ENCODE peak calls at places on chromosomes 1 and 21, in ten cellular contexts. L is mammary epithelial cell, I is uterus, J is fibroblast of villous mesenchyme, Z is endodermal cell, O is mesothelial cell of epicardium, B is cardiac muscle cell, G is body of pancreas, M is lower leg skin, H is upper lobe of right lung. A is an unnamed sample.

GRCh38 chr1:56728964-56729363 is 83.8 kb downstream of the PRKAA2 start:
- DNase-seq in L (no peak), I (no peak), J (no peak), Z (no peak), O (no peak), B (no peak), G (no peak), M (no peak), H (no peak), A (no peak)

GRCh38 chr1:56803561-56804156 is 15.5 kb downstream of the FYB2 start:
- DNase-seq in L (peak), I (no peak), J (no peak), Z (peak), O (no peak), B (peak), G (peak), M (no peak), H (no peak), A (peak)

GRCh38 chr1:231695439-231696255 is 69.1 kb downstream of the DISC1 start:
- DNase-seq in L (no peak), I (no peak), J (peak), Z (no peak), O (no peak), B (peak), G (no peak), M (no peak), H (no peak), A (peak)

GRCh38 chr1:25871704-25872494 is 3.6 kb downstream of the PAQR7 start:
- DNase-seq in L (no peak), I (no peak), J (no peak), Z (no peak), O (no peak), B (no peak), G (peak), M (no peak), H (peak), A (no peak)

GRCh38 chr1:27525296-27526271 is 35.6 kb upstream of the WASF2 start:
- DNase-seq in L (peak), I (peak), J (peak), Z (peak), O (no peak), B (peak), G (no peak), M (peak), H (peak), A (peak)

GRCh38 chr1:72000809-72001208 is 281.5 kb downstream of the NEGR1 start:
- DNase-seq in L (peak), I (no peak), J (peak), Z (peak), O (no peak), B (no peak), G (no peak), M (no peak), H (no peak), A (no peak)

GRCh38 chr1:211650922-211651303 is 24.5 kb downstream of the NEK2 start:
- DNase-seq in L (no peak), I (no peak), J (no peak), Z (no peak), O (no peak), B (no peak), G (no peak), M (no peak), H (peak), A (no peak)

GRCh38 chr1:212946872-212947271 is 3.5 kb upstream of the VASH2 start:
- DNase-seq in L (no peak), I (no peak), J (no peak), Z (no peak), O (no peak), B (no peak), G (no peak), M (no peak), H (no peak), A (no peak)

GRCh38 chr1:162074548-162074947 is 5.1 kb downstream of the NOS1AP start:
- DNase-seq in L (peak), I (no peak), J (no peak), Z (no peak), O (no peak), B (no peak), G (no peak), M (no peak), H (no peak), A (no peak)

GRCh38 chr1:111361761-111362160 is 65.8 kb downstream of the OVGP1 start:
- DNase-seq in L (no peak), I (no peak), J (no peak), Z (no peak), O (no peak), B (no peak), G (no peak), M (no peak), H (no peak), A (peak)

GRCh38 chr1:95308276-95308675 is 74.3 kb downstream of the RWDD3 start:
- DNase-seq in L (no peak), I (no peak), J (no peak), Z (no peak), O (no peak), B (no peak), G (no peak), M (no peak), H (no peak), A (no peak)

GRCh38 chr1:3463013-3463385 is 8.5 kb downstream of the ARHGEF16 start:
- DNase-seq in L (no peak), I (no peak), J (no peak), Z (no peak), O (no peak), B (no peak), G (no peak), M (no peak), H (peak), A (no peak)

GRCh38 chr1:246142320-246142893 is 364.7 kb downstream of the SMYD3 start:
- DNase-seq in L (peak), I (no peak), J (peak), Z (no peak), O (no peak), B (no peak), G (no peak), M (no peak), H (no peak), A (peak)

GRCh38 chr21:16588433-16588860 is 858.7 kb downstream of the USP25 start:
- DNase-seq in L (peak), I (peak), J (peak), Z (peak), O (peak), B (peak), G (peak), M (peak), H (peak), A (peak)

GRCh38 chr1:2437617-2438016 is 25.3 kb upstream of the PEX10 start:
- DNase-seq in L (no peak), I (no peak), J (no peak), Z (no peak), O (no peak), B (no peak), G (no peak), M (no peak), H (no peak), A (no peak)

GRCh38 chr1:243433737-243434370 is 178.0 kb downstream of the SDCCAG8 start:
- DNase-seq in L (no peak), I (no peak), J (peak), Z (no peak), O (no peak), B (no peak), G (no peak), M (no peak), H (no peak), A (peak)

GRCh38 chr1:231236131-231236571 is 4.9 kb upstream of the GNPAT start:
- DNase-seq in L (no peak), I (no peak), J (no peak), Z (no peak), O (no peak), B (no peak), G (no peak), M (no peak), H (no peak), A (no peak)

GRCh38 chr1:214108097-214108446 is 120.3 kb downstream of the PROX1 start:
- DNase-seq in L (peak), I (no peak), J (no peak), Z (no peak), O (no peak), B (no peak), G (no peak), M (no peak), H (no peak), A (no peak)

GRCh38 chr1:62068978-62069377 is 125.7 kb upstream of the L1TD1 start:
- DNase-seq in L (no peak), I (peak), J (no peak), Z (no peak), O (no peak), B (peak), G (no peak), M (no peak), H (no peak), A (peak)

GRCh38 chr1:99650021-99650420 is 4.1 kb downstream of the PALMD start:
- DNase-seq in L (peak), I (no peak), J (no peak), Z (no peak), O (no peak), B (no peak), G (no peak), M (no peak), H (no peak), A (peak)

GRCh38 chr1:209168204-209168603 is 415.3 kb upstream of the CAMK1G start:
- DNase-seq in L (peak), I (no peak), J (no peak), Z (no peak), O (no peak), B (no peak), G (peak), M (no peak), H (no peak), A (no peak)

GRCh38 chr1:231817813-231818212 is 191.2 kb downstream of the DISC1 start:
- DNase-seq in L (no peak), I (no peak), J (no peak), Z (no peak), O (no peak), B (no peak), G (no peak), M (no peak), H (no peak), A (peak)

GRCh38 chr1:16014509-16015482 is 3.0 kb downstream of the HSPB7 start:
- DNase-seq in L (no peak), I (peak), J (peak), Z (no peak), O (no peak), B (no peak), G (no peak), M (no peak), H (no peak), A (no peak)

GRCh38 chr21:18951291-18952038 is 547.9 kb upstream of the TMPRSS15 start:
- DNase-seq in L (no peak), I (no peak), J (no peak), Z (peak), O (no peak), B (peak), G (no peak), M (no peak), H (no peak), A (no peak)

GRCh38 chr1:109790735-109791494 is 27.2 kb upstream of the EPS8L3 start:
- DNase-seq in L (no peak), I (peak), J (peak), Z (peak), O (no peak), B (peak), G (no peak), M (no peak), H (peak), A (peak)

GRCh38 chr1:63004868-63005267 is 220.9 kb downstream of the ATG4C start:
- DNase-seq in L (no peak), I (no peak), J (peak), Z (peak), O (no peak), B (peak), G (no peak), M (no peak), H (no peak), A (peak)

GRCh38 chr1:228095938-228096337 is 7.2 kb downstream of the C1orf35 start:
- DNase-seq in L (no peak), I (no peak), J (no peak), Z (peak), O (no peak), B (no peak), G (no peak), M (no peak), H (no peak), A (peak)

GRCh38 chr21:25791321-25791720 is 56.5 kb downstream of the GABPA start:
- DNase-seq in L (no peak), I (no peak), J (no peak), Z (no peak), O (no peak), B (no peak), G (no peak), M (no peak), H (no peak), A (no peak)
- TF ChIP-seq CTCF in L (no peak), I (no peak), J (no peak), Z (no peak), O (no peak), B (no peak), G (no peak), M (no peak), H (no peak), A (no peak)

GRCh38 chr1:119139857-119140176 is 636 bp downstream of the WARS2 start:
- DNase-seq in L (no peak), I (no peak), J (no peak), Z (no peak), O (no peak), B (no peak), G (no peak), M (peak), H (no peak), A (no peak)

GRCh38 chr1:119141660-119142059 is 1.2 kb upstream of the WARS2 start:
- DNase-seq in L (no peak), I (no peak), J (no peak), Z (no peak), O (no peak), B (no peak), G (no peak), M (no peak), H (no peak), A (no peak)

GRCh38 chr1:119139393-119139792 is 1.1 kb downstream of the WARS2 start:
- DNase-seq in L (no peak), I (no peak), J (no peak), Z (peak), O (no peak), B (no peak), G (no peak), M (no peak), H (no peak), A (no peak)

GRCh38 chr1:119140177-119141019 is at the start of gene WARS2:
- DNase-seq in L (peak), I (peak), J (peak), Z (peak), O (peak), B (peak), G (peak), M (peak), H (peak), A (peak)

GRCh38 chr1:119141020-119141424 is 569 bp upstream of the WARS2 start:
- DNase-seq in L (no peak), I (peak), J (peak), Z (peak), O (no peak), B (no peak), G (peak), M (no peak), H (peak), A (no peak)
- TF ChIP-seq CTCF in L (no peak), I (no peak), J (peak), Z (peak), O (no peak), B (peak), G (no peak), M (no peak), H (no peak), A (peak)

DNA sequence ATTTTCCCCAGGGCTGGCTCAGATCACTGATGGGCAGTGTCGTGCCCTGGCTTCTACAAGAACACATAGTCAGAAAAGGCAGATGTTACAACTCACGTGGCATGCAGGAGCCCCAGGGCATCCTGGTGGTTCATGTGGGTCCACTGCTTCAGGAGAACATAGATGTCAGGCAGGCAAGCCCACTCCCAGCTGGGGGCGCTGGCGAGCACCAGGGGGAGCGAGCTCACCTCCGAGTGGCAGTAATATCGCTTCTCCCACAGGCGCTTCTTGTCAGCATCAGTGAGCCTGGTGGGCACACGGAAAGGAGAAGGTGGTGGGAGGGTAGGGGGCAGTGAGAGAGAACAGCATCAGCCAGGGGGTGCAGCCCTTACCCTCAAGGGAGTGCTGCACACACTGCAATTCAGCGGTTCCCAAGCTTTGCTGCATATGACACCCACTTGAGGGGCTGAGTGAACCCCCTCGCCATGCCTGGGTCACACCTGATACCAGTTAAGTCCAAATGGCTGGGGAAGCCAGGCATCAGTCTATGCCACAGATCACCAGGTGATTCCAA is 34.3 kb upstream of the PPP1R15B start:
- DNase-seq in L (no peak), I (no peak), J (no peak), Z (peak), O (no peak), B (peak), G (peak), M (no peak), H (peak), A (peak)
- TF ChIP-seq CTCF in L (no peak), I (no peak), J (peak), Z (peak), O (peak), B (peak), G (no peak), M (no peak), H (no peak), A (peak)

GRCh38 chr1:28642847-28643635 is at the start of gene TAF12:
- DNase-seq in L (peak), I (peak), J (peak), Z (peak), O (peak), B (peak), G (peak), M (peak), H (peak), A (peak)

GRCh38 chr1:28642056-28642846 is 616 bp downstream of the TAF12 start:
- DNase-seq in L (peak), I (no peak), J (no peak), Z (no peak), O (no peak), B (peak), G (no peak), M (no peak), H (no peak), A (peak)

GRCh38 chr1:28646040-28646439 is 2.4 kb upstream of the RNU11 start:
- DNase-seq in L (no peak), I (no peak), J (peak), Z (no peak), O (no peak), B (no peak), G (no peak), M (no peak), H (no peak), A (no peak)

DNA sequence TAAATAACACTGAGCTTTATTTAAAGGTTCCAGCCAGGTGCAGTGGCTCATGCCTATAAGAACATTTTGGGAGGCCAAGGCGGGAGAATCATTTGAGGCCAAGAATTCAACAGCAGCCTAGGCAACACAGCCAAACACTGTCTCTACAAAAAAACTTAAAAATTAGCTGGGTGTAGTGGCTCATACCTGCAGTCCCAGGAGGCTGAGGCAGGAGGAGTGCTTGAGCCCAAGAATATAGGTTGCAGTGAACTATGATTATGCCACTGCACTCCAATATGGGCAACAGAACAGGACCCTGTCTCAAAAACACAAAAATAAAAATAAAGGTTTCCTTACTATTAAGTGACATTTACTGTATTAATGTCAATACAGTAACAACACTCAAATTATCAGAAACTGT is 2.1 kb downstream of the TAF12 start:
- DNase-seq in L (peak), I (no peak), J (no peak), Z (peak), O (no peak), B (peak), G (no peak), M (no peak), H (no peak), A (peak)
- TF ChIP-seq CTCF in L (peak), I (no peak), J (peak), Z (peak), O (peak), B (peak), G (no peak), M (no peak), H (no peak), A (peak)

DNA sequence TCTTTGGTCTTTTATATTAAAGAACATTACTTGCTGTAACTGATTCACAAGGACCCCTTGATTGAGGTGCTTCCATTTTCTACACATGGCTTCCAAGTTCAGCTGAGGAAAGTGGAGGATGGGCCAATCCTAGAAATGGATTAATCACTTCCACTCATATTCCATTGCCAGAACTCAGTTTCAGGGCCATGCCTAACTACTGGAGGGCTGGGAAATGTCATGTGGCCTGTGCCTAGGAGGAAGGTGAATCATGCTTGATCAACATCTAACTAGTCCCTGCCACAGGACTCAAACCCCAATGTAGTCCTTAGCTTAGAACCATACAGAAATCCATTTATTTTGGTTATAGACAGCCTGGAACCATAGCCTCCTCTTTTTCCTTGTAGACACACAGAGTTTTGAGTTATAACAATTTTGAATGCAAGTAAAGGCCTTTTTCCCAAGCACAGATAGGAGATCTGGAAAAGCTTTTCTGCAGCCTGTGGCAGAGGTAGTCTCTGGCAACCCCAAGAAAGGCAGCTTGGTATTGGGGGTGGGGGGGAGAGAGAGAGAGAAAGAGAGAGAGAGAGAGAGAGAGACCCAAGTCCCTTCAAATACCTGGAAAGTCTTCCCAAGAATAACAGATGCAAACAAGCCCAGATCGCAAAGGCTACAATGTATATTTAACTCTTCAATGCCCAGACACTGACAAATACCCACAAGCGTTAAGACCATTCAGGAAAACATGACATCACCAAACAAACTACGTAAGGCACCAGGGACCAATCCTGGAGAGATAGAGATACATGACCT is 12.5 kb downstream of the MAST2 start:
- DNase-seq in L (peak), I (no peak), J (no peak), Z (no peak), O (no peak), B (no peak), G (no peak), M (no peak), H (no peak), A (peak)
- TF ChIP-seq CTCF in L (no peak), I (no peak), J (no peak), Z (no peak), O (no peak), B (no peak), G (no peak), M (no peak), H (no peak), A (no peak)

GRCh38 chr1:220881918-220882891 is 3.0 kb downstream of the HLX start:
- DNase-seq in L (no peak), I (peak), J (peak), Z (peak), O (no peak), B (no peak), G (no peak), M (no peak), H (no peak), A (peak)
- TF ChIP-seq CTCF in L (no peak), I (no peak), J (peak), Z (peak), O (no peak), B (peak), G (no peak), M (no peak), H (peak), A (peak)

GRCh38 chr1:155934097-155934932 is at the start of gene KHDC4:
- DNase-seq in L (peak), I (peak), J (peak), Z (peak), O (peak), B (peak), G (peak), M (peak), H (peak), A (peak)
- TF ChIP-seq CTCF in L (no peak), I (peak), J (no peak), Z (peak), O (no peak), B (no peak), G (peak), M (no peak), H (peak), A (peak)

GRCh38 chr1:70194601-70195000 is 10.8 kb downstream of the LRRC40 start:
- DNase-seq in L (no peak), I (no peak), J (no peak), Z (no peak), O (no peak), B (no peak), G (no peak), M (no peak), H (no peak), A (no peak)

GRCh38 chr1:70195342-70195741 is 10.0 kb downstream of the LRRC40 start:
- DNase-seq in L (no peak), I (no peak), J (no peak), Z (no peak), O (no peak), B (no peak), G (no peak), M (no peak), H (no peak), A (no peak)

GRCh38 chr1:70188522-70188921 is 16.9 kb downstream of the LRRC40 start:
- DNase-seq in L (no peak), I (no peak), J (no peak), Z (no peak), O (no peak), B (no peak), G (no peak), M (no peak), H (no peak), A (no peak)

GRCh38 chr1:70190180-70190579 is 15.2 kb downstream of the LRRC40 start:
- DNase-seq in L (no peak), I (no peak), J (no peak), Z (no peak), O (no peak), B (no peak), G (no peak), M (no peak), H (no peak), A (no peak)
- TF ChIP-seq CTCF in L (no peak), I (no peak), J (no peak), Z (no peak), O (no peak), B (no peak), G (no peak), M (no peak), H (no peak), A (no peak)

A was measured in cardiac fibroblast.